ENCODE peak calls at places on chromosomes 1 and 21, in six cellular contexts. C, S, I, B, P and T are unnamed samples.

GRCh38 chr1:226479432-226479831 is 69.1 kb upstream of the STUM start:
- DNase-seq in C (no peak), S (no peak), I (peak), B (no peak), P (no peak), T (no peak)

GRCh38 chr1:91120421-91120820 is 98.6 kb upstream of the ZNF644 start:
- DNase-seq in C (no peak), S (no peak), I (no peak), B (no peak), P (no peak), T (no peak)

GRCh38 chr1:1196431-1197187 is 9.8 kb downstream of the TNFRSF18 start:
- DNase-seq in C (no peak), S (peak), I (no peak), B (no peak), P (no peak), T (no peak)

GRCh38 chr1:178908358-178908757 is 37.5 kb upstream of the ANGPTL1 start:
- DNase-seq in C (no peak), S (no peak), I (no peak), B (no peak), P (no peak), T (no peak)

GRCh38 chr1:220338759-220339158 is 66.5 kb upstream of the RAB3GAP2 start:
- DNase-seq in C (no peak), S (no peak), I (no peak), B (no peak), P (no peak), T (no peak)

GRCh38 chr1:97630968-97631367 is 289.9 kb downstream of the DPYD start:
- DNase-seq in C (no peak), S (peak), I (no peak), B (no peak), P (no peak), T (no peak)

GRCh38 chr1:236156512-236157208 is 14.3 kb downstream of the GPR137B start:
- DNase-seq in C (no peak), S (no peak), I (no peak), B (peak), P (peak), T (no peak)

GRCh38 chr1:92748138-92748537 is 36.8 kb downstream of the EVI5 start:
- DNase-seq in C (no peak), S (no peak), I (no peak), B (peak), P (no peak), T (no peak)

GRCh38 chr1:107782192-107782845 is 182.7 kb downstream of the VAV3 start:
- DNase-seq in C (peak), S (peak), I (peak), B (peak), P (no peak), T (peak)

GRCh38 chr1:17094664-17095063 is 24.6 kb downstream of the PADI2 start:
- DNase-seq in C (no peak), S (no peak), I (no peak), B (no peak), P (peak), T (no peak)

GRCh38 chr21:46517361-46517760 is 58.7 kb downstream of the DIP2A start:
- DNase-seq in C (no peak), S (no peak), I (no peak), B (no peak), P (no peak), T (no peak)

GRCh38 chr1:110084226-110085078 is 14.0 kb upstream of the ALX3 start:
- DNase-seq in C (no peak), S (no peak), I (no peak), B (no peak), P (peak), T (no peak)

GRCh38 chr1:174258148-174258550 is 98.8 kb downstream of the RABGAP1L start:
- DNase-seq in C (peak), S (peak), I (peak), B (peak), P (no peak), T (peak)

GRCh38 chr1:27634166-27634981 is 611 bp downstream of the FGR start:
- DNase-seq in C (no peak), S (peak), I (no peak), B (no peak), P (no peak), T (no peak)

GRCh38 chr21:44849616-44850130 is 23.8 kb downstream of the PTTG1IP start:
- DNase-seq in C (no peak), S (no peak), I (no peak), B (no peak), P (no peak), T (no peak)

GRCh38 chr1:78096976-78097375 is 51.2 kb downstream of the GIPC2 start:
- DNase-seq in C (no peak), S (no peak), I (no peak), B (no peak), P (no peak), T (no peak)

GRCh38 chr1:4696161-4696745 is 41.8 kb downstream of the AJAP1 start:
- DNase-seq in C (no peak), S (no peak), I (no peak), B (no peak), P (no peak), T (no peak)

GRCh38 chr1:202186327-202186726 is 7.3 kb upstream of the LGR6 start:
- DNase-seq in C (no peak), S (no peak), I (no peak), B (no peak), P (no peak), T (no peak)

GRCh38 chr1:227131193-227131592 is 187.1 kb downstream of the CDC42BPA start:
- DNase-seq in C (peak), S (peak), I (peak), B (peak), P (no peak), T (peak)

GRCh38 chr1:111904478-111905218 is 84.8 kb downstream of the KCND3 start:
- DNase-seq in C (no peak), S (peak), I (no peak), B (no peak), P (no peak), T (no peak)

GRCh38 chr1:117928881-117929339 is 511 bp downstream of the GDAP2 start:
- DNase-seq in C (peak), S (peak), I (peak), B (peak), P (no peak), T (peak)

GRCh38 chr1:205811660-205812059 is 1.3 kb downstream of the SLC41A1 start:
- DNase-seq in C (no peak), S (peak), I (no peak), B (peak), P (no peak), T (no peak)

GRCh38 chr1:6129313-6129712 is 50.8 kb downstream of the CHD5 start:
- DNase-seq in C (no peak), S (no peak), I (no peak), B (no peak), P (no peak), T (no peak)

GRCh38 chr21:32403201-32403701 is 9.3 kb upstream of the EVA1C start:
- DNase-seq in C (no peak), S (peak), I (peak), B (peak), P (peak), T (peak)

GRCh38 chr1:160367934-160368923 is 1.4 kb downstream of the NHLH1 start:
- DNase-seq in C (no peak), S (no peak), I (no peak), B (peak), P (no peak), T (no peak)

GRCh38 chr1:177869586-177869985 is 100.3 kb downstream of the SEC16B start:
- DNase-seq in C (no peak), S (no peak), I (no peak), B (no peak), P (no peak), T (no peak)

GRCh38 chr1:197799271-197799670 is 24.0 kb upstream of the DENND1B start:
- DNase-seq in C (no peak), S (no peak), I (no peak), B (no peak), P (no peak), T (no peak)

GRCh38 chr1:155261401-155261887 is 716 bp downstream of the SCAMP3 start:
- DNase-seq in C (no peak), S (peak), I (no peak), B (no peak), P (no peak), T (no peak)

GRCh38 chr1:92376345-92376744 is 77.5 kb downstream of the RPAP2 start:
- DNase-seq in C (no peak), S (no peak), I (no peak), B (no peak), P (no peak), T (no peak)

GRCh38 chr21:40615503-40616376 is 231.2 kb downstream of the DSCAM start:
- DNase-seq in C (no peak), S (no peak), I (no peak), B (no peak), P (no peak), T (no peak)

GRCh38 chr1:46004491-46004890 is 127.9 kb downstream of the PIK3R3 start:
- DNase-seq in C (no peak), S (no peak), I (no peak), B (no peak), P (no peak), T (no peak)

GRCh38 chr1:200429221-200429751 is 19.4 kb upstream of the ZNF281 start:
- DNase-seq in C (no peak), S (no peak), I (peak), B (peak), P (no peak), T (no peak)

GRCh38 chr1:34970829-34971228 is 14.3 kb downstream of the TMEM35B start:
- DNase-seq in C (no peak), S (no peak), I (peak), B (peak), P (no peak), T (no peak)

GRCh38 chr1:237745545-237745944 is 145.2 kb downstream of the ZP4 start:
- DNase-seq in C (no peak), S (no peak), I (no peak), B (no peak), P (no peak), T (no peak)

GRCh38 chr21:20720623-20721022 is 277.6 kb upstream of the NCAM2 start:
- DNase-seq in C (no peak), S (no peak), I (no peak), B (no peak), P (no peak), T (no peak)

GRCh38 chr1:8134546-8135235 is 108.6 kb upstream of the ERRFI1 start:
- DNase-seq in C (no peak), S (no peak), I (no peak), B (no peak), P (no peak), T (no peak)

GRCh38 chr1:151655362-151655761 is 43.5 kb downstream of the SNX27 start:
- DNase-seq in C (no peak), S (no peak), I (no peak), B (no peak), P (no peak), T (peak)
- TF ChIP-seq JUND in C (no peak), S (no peak), I (no peak), B (no peak), P (no peak), T (no peak)

GRCh38 chr1:12196641-12197482 is 30.1 kb downstream of the TNFRSF1B start:
- DNase-seq in C (no peak), S (no peak), I (peak), B (no peak), P (no peak), T (no peak)
- TF ChIP-seq JUND in C (no peak), S (no peak), I (no peak), B (no peak), P (no peak), T (no peak)

GRCh38 chr1:181972256-181972655 is 89.3 kb downstream of the ZNF648 start:
- DNase-seq in C (no peak), S (no peak), I (no peak), B (no peak), P (no peak), T (no peak)
- TF ChIP-seq JUND in C (no peak), S (no peak), I (no peak), B (no peak), P (no peak), T (no peak)

GRCh38 chr1:23801876-23802275 is 1.3 kb upstream of the GALE start:
- DNase-seq in C (no peak), S (peak), I (no peak), B (no peak), P (no peak), T (no peak)
- TF ChIP-seq JUND in C (no peak), S (no peak), I (no peak), B (no peak), P (no peak), T (no peak)